ENCODE peak calls at places on chromosomes 7 and 10, in eight cellular contexts. S is GM23338; I is heart left ventricle; Q is IMR-90; D is MM.1S; N is coronary artery; L is glutamatergic neuron; C is CD8-positive, alpha-beta T cell. A is an unnamed sample.

GRCh38 chr10:50604049-50604640 is 19.6 kb downstream of the SGMS1 start:
- DNase-seq in N (no peak), C (no peak), I (no peak), S (no peak), L (no peak), D (peak), Q (no peak), A (no peak)

GRCh38 chr7:2934211-2934731 is 90.2 kb upstream of the GNA12 start:
- DNase-seq in N (peak), L (no peak), S (no peak), D (no peak), I (no peak), Q (peak), C (no peak), A (no peak)

GRCh38 chr7:132251327-132251659 is 325.0 kb downstream of the PLXNA4 start:
- DNase-seq in S (peak), L (no peak), Q (no peak), N (peak), D (no peak), C (no peak), I (peak), A (peak)

GRCh38 chr10:97673736-97674525 is 13.1 kb downstream of the AVPI1 start:
- DNase-seq in S (no peak), L (no peak), I (no peak), N (no peak), Q (peak), D (no peak), C (no peak), A (no peak)

GRCh38 chr10:91462423-91462822 is 52.3 kb downstream of the HECTD2 start:
- DNase-seq in N (no peak), C (no peak), Q (peak), S (no peak), I (no peak), D (no peak), L (no peak), A (no peak)

GRCh38 chr10:74208081-74208480 is 57.1 kb downstream of the ADK start:
- DNase-seq in N (no peak), L (peak), Q (no peak), C (no peak), S (peak), D (no peak), I (no peak), A (no peak)

GRCh38 chr10:11631890-11632587 is 20.6 kb upstream of the USP6NL start:
- DNase-seq in I (no peak), D (peak), N (no peak), L (no peak), S (no peak), Q (no peak), C (no peak), A (no peak)

GRCh38 chr7:34070486-34071323 is 165.4 kb downstream of the BMPER start:
- DNase-seq in N (no peak), D (no peak), L (no peak), Q (peak), S (no peak), I (no peak), C (no peak), A (no peak)

GRCh38 chr7:157983442-157984137 is 604.0 kb downstream of the PTPRN2 start:
- DNase-seq in C (no peak), S (no peak), N (no peak), L (no peak), D (no peak), I (no peak), Q (no peak), A (no peak)

GRCh38 chr10:111481271-111482073 is 404.6 kb downstream of the ADRA2A start:
- DNase-seq in Q (no peak), C (no peak), N (no peak), L (no peak), I (no peak), S (no peak), D (no peak), A (no peak)

GRCh38 chr7:37853468-37853867 is 5.1 kb downstream of the NME8 start:
- DNase-seq in Q (no peak), I (no peak), C (no peak), L (peak), D (peak), S (peak), N (no peak), A (no peak)
- TF ChIP-seq CTCF in Q (no peak), I (no peak), C (no peak), L (peak), D (peak), S (peak), N (no peak), A (peak)

GRCh38 chr10:115441907-115442520 is 348.8 kb downstream of the ATRNL1 start:
- DNase-seq in N (no peak), C (no peak), D (no peak), I (no peak), S (no peak), Q (no peak), L (no peak), A (no peak)
- TF ChIP-seq CTCF in N (no peak), C (no peak), D (peak), I (no peak), S (no peak), Q (no peak), L (peak), A (peak)

GRCh38 chr7:55273186-55273980 is 91.8 kb upstream of the LANCL2 start:
- DNase-seq in I (no peak), C (no peak), L (no peak), Q (no peak), D (no peak), N (peak), S (no peak), A (no peak)

GRCh38 chr7:55271661-55272060 is 93.5 kb upstream of the LANCL2 start:
- DNase-seq in S (no peak), I (no peak), L (no peak), Q (no peak), C (no peak), N (peak), D (no peak), A (no peak)

GRCh38 chr7:55274156-55274555 is 91.0 kb upstream of the LANCL2 start:
- DNase-seq in I (no peak), S (no peak), L (no peak), Q (no peak), D (peak), N (peak), C (no peak), A (no peak)

GRCh38 chr7:55272328-55272727 is 92.8 kb upstream of the LANCL2 start:
- DNase-seq in D (no peak), Q (no peak), S (no peak), L (no peak), N (peak), C (no peak), I (no peak), A (no peak)

DNA sequence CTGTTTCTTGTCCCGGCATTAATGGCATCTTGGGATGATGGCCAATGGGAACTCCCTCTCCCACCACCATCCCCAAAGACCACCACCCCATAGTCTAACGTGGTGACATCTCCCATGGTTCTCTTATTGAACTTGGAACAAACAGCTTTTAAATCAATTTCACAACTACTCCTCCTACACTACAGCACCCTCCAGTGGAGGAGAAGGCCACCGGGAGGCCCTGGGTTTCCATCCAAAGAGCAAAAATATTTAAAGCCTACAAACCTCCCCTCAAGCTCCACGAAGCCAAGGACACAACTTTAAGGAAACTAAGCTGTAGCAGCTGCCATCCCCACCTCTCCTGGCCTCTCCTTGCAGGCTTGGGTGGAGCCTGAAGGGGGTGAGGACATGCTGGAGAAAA is 94.1 kb upstream of the LANCL2 start:
- DNase-seq in N (no peak), S (peak), L (no peak), I (no peak), D (no peak), C (no peak), Q (peak), A (no peak)
- TF ChIP-seq CTCF in N (no peak), S (peak), L (no peak), I (no peak), D (peak), C (no peak), Q (peak), A (peak)

GRCh38 chr7:73610105-73610504 is 14.2 kb downstream of the MLXIPL start:
- DNase-seq in I (no peak), D (no peak), N (no peak), Q (no peak), L (no peak), S (no peak), C (no peak), A (no peak)

GRCh38 chr7:73615886-73616285 is 8.4 kb downstream of the MLXIPL start:
- DNase-seq in N (no peak), S (peak), D (no peak), Q (peak), I (no peak), C (no peak), L (no peak), A (no peak)

GRCh38 chr7:73613954-73614735 is 10.2 kb downstream of the MLXIPL start:
- DNase-seq in D (no peak), C (no peak), N (no peak), I (no peak), S (no peak), L (no peak), Q (no peak), A (no peak)

GRCh38 chr7:73611017-73611555 is 13.2 kb downstream of the MLXIPL start:
- DNase-seq in D (no peak), N (no peak), L (no peak), I (no peak), C (no peak), Q (no peak), S (peak), A (no peak)

DNA sequence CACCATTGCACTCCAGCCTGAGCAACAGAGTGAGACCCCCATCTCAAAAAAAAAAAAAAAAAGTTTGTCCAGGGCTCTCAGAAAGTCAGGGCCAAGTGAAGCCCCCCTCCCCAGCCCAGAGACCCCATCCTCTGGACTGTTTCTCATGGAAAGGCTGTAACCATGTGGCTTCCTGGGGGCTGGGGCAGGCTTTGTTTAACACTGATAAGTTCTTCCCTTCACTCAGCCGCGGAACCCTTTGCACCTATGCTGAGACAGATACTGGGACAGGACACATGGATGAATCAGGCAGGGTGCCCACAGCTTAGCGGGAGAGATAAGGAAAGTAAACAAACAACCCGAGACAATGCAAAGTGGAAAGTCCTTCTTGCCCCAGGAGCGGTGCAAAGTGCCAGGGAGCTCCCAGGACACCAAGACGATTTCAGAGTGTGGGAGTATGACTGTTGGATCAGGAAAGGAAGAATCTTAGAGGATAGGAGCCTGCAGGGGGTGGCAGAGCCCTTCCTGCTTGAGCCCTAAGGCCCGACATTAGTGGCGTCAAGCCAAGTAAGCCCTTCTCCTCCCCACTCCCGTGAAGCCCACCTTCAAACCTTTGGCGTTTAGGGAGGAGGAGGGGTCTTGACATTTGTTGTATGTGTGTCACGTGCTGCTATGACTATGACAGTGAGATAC is 11.6 kb downstream of the MLXIPL start:
- DNase-seq in N (no peak), C (no peak), Q (peak), D (no peak), S (peak), L (no peak), I (no peak), A (no peak)
- TF ChIP-seq CTCF in N (no peak), C (no peak), Q (peak), D (no peak), S (peak), L (no peak), I (no peak), A (no peak)

GRCh38 chr10:124089859-124090258 is 3.5 kb downstream of the CHST15 start:
- DNase-seq in D (peak), S (no peak), N (no peak), I (no peak), C (no peak), Q (no peak), L (no peak), A (no peak)

GRCh38 chr10:124088944-124089343 is 4.5 kb downstream of the CHST15 start:
- DNase-seq in Q (no peak), S (no peak), N (no peak), L (no peak), C (no peak), I (no peak), D (peak), A (no peak)

GRCh38 chr10:124091646-124092269 is 1.6 kb downstream of the CHST15 start:
- DNase-seq in N (no peak), S (peak), D (peak), Q (no peak), L (peak), C (no peak), I (peak), A (peak)

GRCh38 chr10:124092270-124093075 is 925 bp downstream of the CHST15 start:
- DNase-seq in D (peak), S (peak), N (peak), Q (no peak), I (peak), C (no peak), L (peak), A (peak)

GRCh38 chr10:124090630-124091209 is 2.7 kb downstream of the CHST15 start:
- DNase-seq in Q (no peak), S (no peak), N (no peak), C (no peak), L (no peak), D (peak), I (no peak), A (no peak)
- TF ChIP-seq CTCF in Q (no peak), S (no peak), N (no peak), C (no peak), L (no peak), D (no peak), I (no peak), A (no peak)

DNA sequence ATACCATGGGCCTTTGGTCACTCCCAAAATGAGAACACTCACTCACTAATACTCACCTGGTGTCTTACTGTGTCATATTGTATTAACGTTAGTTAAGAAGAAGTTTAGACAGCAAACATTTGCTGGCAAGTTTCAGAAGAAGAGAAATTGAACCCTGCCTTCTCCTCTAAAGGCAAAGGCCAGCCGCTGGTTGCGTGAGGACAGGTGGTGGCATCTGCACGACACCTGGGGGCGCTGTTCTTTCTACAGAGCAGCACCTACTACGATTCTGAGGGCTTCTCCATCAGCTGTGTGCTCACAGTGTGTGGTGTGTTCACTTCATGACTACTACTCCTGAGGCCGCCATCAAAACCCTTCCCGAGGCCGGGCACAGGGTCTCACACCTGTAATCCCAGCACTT is 17.9 kb upstream of the CLEC2L start:
- DNase-seq in L (peak), Q (no peak), N (no peak), D (no peak), S (peak), I (no peak), C (no peak), A (no peak)
- TF ChIP-seq CTCF in L (peak), Q (no peak), N (no peak), D (peak), S (peak), I (no peak), C (no peak), A (peak)

DNA sequence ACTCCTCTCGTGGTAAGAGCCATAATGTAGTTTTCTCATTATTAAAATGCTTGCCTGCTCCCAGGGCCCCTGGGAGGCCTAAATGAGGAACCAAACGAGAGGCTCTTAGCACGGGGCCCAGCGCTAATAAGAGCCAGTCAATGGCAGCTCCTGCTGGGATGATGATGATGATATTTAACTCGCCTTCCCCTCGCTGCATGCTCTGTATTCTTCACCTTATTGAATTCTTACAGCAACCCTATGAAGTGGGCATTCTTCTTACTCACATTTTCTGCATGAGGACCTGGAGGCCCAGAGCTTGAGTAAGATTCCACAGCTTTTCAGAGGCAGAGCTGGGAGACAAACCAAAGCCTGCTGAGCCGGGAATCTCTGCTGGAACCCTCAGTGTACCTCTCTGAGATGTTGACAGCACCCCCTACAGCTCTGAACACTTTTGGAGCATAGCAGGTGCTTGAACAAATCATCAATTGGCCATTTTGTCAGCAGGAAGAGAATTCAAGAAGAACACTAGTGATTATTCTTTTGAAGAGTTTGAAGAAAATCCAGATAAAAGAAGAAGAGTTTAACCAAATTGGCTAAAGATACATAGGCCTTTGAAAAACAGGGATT is 93.1 kb upstream of the HABP2 start:
- DNase-seq in N (no peak), I (no peak), S (no peak), Q (no peak), C (no peak), D (no peak), L (no peak), A (no peak)
- TF ChIP-seq CTCF in N (no peak), I (no peak), S (peak), Q (no peak), C (no peak), D (no peak), L (no peak), A (no peak)

A was measured in neural crest cell.